ENCODE peak calls at places on chromosomes 2 and 18, in five cellular contexts. One of them, this sample, is unnamed.
A peak's percentile ranks its signal among the peaks of the same experiment; 100 is the strongest.

GRCh38 chr2:47512581-47513083 is 109.7 kb downstream of the MSH2 start:
- DNase-seq in psoas muscle: no peak
- DNase-seq in A549: peak; percentile 32
- DNase-seq in IMR-90: peak; percentile 64
- DNase-seq in testis: peak; percentile 16
- DNase-seq in this sample: no peak

GRCh38 chr2:60306231-60306861 is 247.1 kb downstream of the BCL11A start:
- DNase-seq in psoas muscle: no peak
- DNase-seq in A549: no peak
- DNase-seq in IMR-90: no peak
- DNase-seq in testis: no peak
- DNase-seq in this sample: peak; percentile 2

GRCh38 chr2:3547915-3548314 is 10.2 kb downstream of the RNASEH1 start:
- DNase-seq in psoas muscle: no peak
- DNase-seq in A549: no peak
- DNase-seq in IMR-90: no peak
- DNase-seq in testis: no peak
- DNase-seq in this sample: no peak

GRCh38 chr2:79040967-79041582 is 15.6 kb downstream of the REG3G start:
- DNase-seq in psoas muscle: no peak
- DNase-seq in A549: peak; percentile 15
- DNase-seq in IMR-90: no peak
- DNase-seq in testis: no peak
- DNase-seq in this sample: no peak

GRCh38 chr18:37577051-37577611 is 11.5 kb upstream of the CELF4 start:
- DNase-seq in psoas muscle: no peak
- DNase-seq in A549: no peak
- DNase-seq in IMR-90: no peak
- DNase-seq in testis: peak; percentile 61
- DNase-seq in this sample: no peak

GRCh38 chr2:143083636-143084035 is 45.6 kb upstream of the ARHGAP15 start:
- DNase-seq in psoas muscle: no peak
- DNase-seq in A549: no peak
- DNase-seq in IMR-90: peak; percentile 92
- DNase-seq in testis: no peak
- DNase-seq in this sample: peak; percentile 44

GRCh38 chr2:153818242-153818641 is 53.5 kb upstream of the GALNT13 start:
- DNase-seq in psoas muscle: no peak
- DNase-seq in A549: no peak
- DNase-seq in IMR-90: no peak
- DNase-seq in testis: no peak
- DNase-seq in this sample: no peak

GRCh38 chr2:20449501-20450200 is 2.8 kb downstream of the RHOB start:
- DNase-seq in psoas muscle: peak; percentile 38
- DNase-seq in A549: peak; percentile 42
- DNase-seq in IMR-90: peak; percentile 46
- DNase-seq in testis: no peak
- DNase-seq in this sample: no peak

GRCh38 chr2:203846490-203847105 is 21.0 kb upstream of the CTLA4 start:
- DNase-seq in psoas muscle: peak; percentile 71
- DNase-seq in A549: no peak
- DNase-seq in IMR-90: no peak
- DNase-seq in testis: no peak
- DNase-seq in this sample: no peak

GRCh38 chr18:70337139-70337972 is 48.5 kb downstream of the SOCS6 start:
- DNase-seq in psoas muscle: peak; percentile 59
- DNase-seq in A549: peak; percentile 85
- DNase-seq in IMR-90: peak; percentile 92
- DNase-seq in testis: no peak
- DNase-seq in this sample: peak; percentile 56
- H3K4me3 ChIP-seq in psoas muscle: peak overlapping the region; percentile 52
- H3K4me3 ChIP-seq in A549: no peak overlapping the region
- H3K4me3 ChIP-seq in IMR-90: no peak overlapping the region
- H3K4me3 ChIP-seq in testis: no peak overlapping the region
- H3K4me3 ChIP-seq in this sample: no peak overlapping the region

GRCh38 chr18:50218432-50219197 is 23.7 kb upstream of the MYO5B start:
- DNase-seq in psoas muscle: no peak
- DNase-seq in A549: peak; percentile 40
- DNase-seq in IMR-90: peak; percentile 14
- DNase-seq in testis: peak; percentile 40
- DNase-seq in this sample: no peak
- TF ChIP-seq CTCF in psoas muscle: peak; percentile 20
- TF ChIP-seq CTCF in A549: peak; percentile 50
- TF ChIP-seq CTCF in IMR-90: peak; percentile 21
- TF ChIP-seq CTCF in testis: no peak
- TF ChIP-seq CTCF in this sample: peak; percentile 34

GRCh38 chr2:100058014-100058310 is 84.4 kb downstream of the AFF3 start:
- DNase-seq in psoas muscle: no peak
- DNase-seq in A549: no peak
- DNase-seq in IMR-90: peak; percentile 49
- DNase-seq in testis: no peak
- DNase-seq in this sample: no peak
- H3K4me3 ChIP-seq in psoas muscle: no peak overlapping the region
- H3K4me3 ChIP-seq in A549: no peak overlapping the region
- H3K4me3 ChIP-seq in IMR-90: no peak overlapping the region
- H3K4me3 ChIP-seq in testis: no peak overlapping the region
- H3K4me3 ChIP-seq in this sample: no peak overlapping the region

DNA sequence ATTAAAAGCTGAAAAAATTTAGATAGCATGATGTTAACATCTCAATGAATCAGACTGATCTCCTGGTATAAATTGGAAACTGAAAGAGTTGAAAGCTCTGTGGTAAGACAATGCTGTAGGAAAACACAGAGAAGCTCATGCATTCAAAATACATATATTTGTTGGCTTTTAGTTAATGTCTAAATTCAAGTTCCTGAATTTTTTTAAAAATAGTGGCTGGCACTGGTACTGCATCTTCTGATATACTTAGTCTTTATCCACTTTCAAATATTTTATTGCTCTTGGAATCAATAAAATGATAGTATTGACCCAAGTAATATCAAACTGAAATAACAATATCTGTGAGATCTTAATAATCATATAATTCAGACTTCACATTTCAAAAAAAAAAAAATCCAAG is 151.4 kb upstream of the FIGN start:
- DNase-seq in psoas muscle: no peak
- DNase-seq in A549: no peak
- DNase-seq in IMR-90: no peak
- DNase-seq in testis: no peak
- DNase-seq in this sample: no peak
- TF ChIP-seq CTCF in psoas muscle: no peak
- TF ChIP-seq CTCF in A549: no peak
- TF ChIP-seq CTCF in IMR-90: peak; percentile 4
- TF ChIP-seq CTCF in testis: no peak
- TF ChIP-seq CTCF in this sample: no peak

GRCh38 chr2:231640229-231640628 is 47.6 kb downstream of the TEX44 start:
- DNase-seq in psoas muscle: no peak
- DNase-seq in A549: no peak
- DNase-seq in IMR-90: no peak
- DNase-seq in testis: no peak
- DNase-seq in this sample: no peak
- H3K4me3 ChIP-seq in psoas muscle: no peak overlapping the region
- H3K4me3 ChIP-seq in A549: no peak overlapping the region
- H3K4me3 ChIP-seq in IMR-90: no peak overlapping the region
- H3K4me3 ChIP-seq in testis: no peak overlapping the region
- H3K4me3 ChIP-seq in this sample: no peak overlapping the region

GRCh38 chr2:54107455-54107764 is 8.0 kb upstream of the ACYP2 start:
- DNase-seq in psoas muscle: no peak
- DNase-seq in A549: no peak
- DNase-seq in IMR-90: no peak
- DNase-seq in testis: no peak
- DNase-seq in this sample: no peak

GRCh38 chr2:54109848-54110247 is 5.6 kb upstream of the ACYP2 start:
- DNase-seq in psoas muscle: no peak
- DNase-seq in A549: no peak
- DNase-seq in IMR-90: no peak
- DNase-seq in testis: no peak
- DNase-seq in this sample: no peak

GRCh38 chr2:54107903-54108615 is 7.4 kb upstream of the ACYP2 start:
- DNase-seq in psoas muscle: no peak
- DNase-seq in A549: no peak
- DNase-seq in IMR-90: no peak
- DNase-seq in testis: no peak
- DNase-seq in this sample: no peak

GRCh38 chr2:54103454-54104314 is 11.7 kb upstream of the ACYP2 start:
- DNase-seq in psoas muscle: peak; percentile 62
- DNase-seq in A549: peak; percentile 83
- DNase-seq in IMR-90: peak; percentile 54
- DNase-seq in testis: no peak
- DNase-seq in this sample: peak; percentile 41

GRCh38 chr2:54106631-54107454 is 8.6 kb upstream of the ACYP2 start:
- DNase-seq in psoas muscle: no peak
- DNase-seq in A549: peak; percentile 72
- DNase-seq in IMR-90: peak; percentile 66
- DNase-seq in testis: peak; percentile 51
- DNase-seq in this sample: no peak
- TF ChIP-seq CTCF in psoas muscle: peak; percentile 70
- TF ChIP-seq CTCF in A549: peak; percentile 94
- TF ChIP-seq CTCF in IMR-90: peak; percentile 83
- TF ChIP-seq CTCF in testis: peak; percentile 45
- TF ChIP-seq CTCF in this sample: peak; percentile 75

GRCh38 chr2:196168181-196168580 is 3.2 kb downstream of the STK17B start:
- DNase-seq in psoas muscle: no peak
- DNase-seq in A549: peak; percentile 17
- DNase-seq in IMR-90: peak; percentile 68
- DNase-seq in testis: no peak
- DNase-seq in this sample: no peak
- H3K4me3 ChIP-seq in psoas muscle: peak overlapping the region; percentile 2
- H3K4me3 ChIP-seq in A549: peak overlapping the region; percentile 5
- H3K4me3 ChIP-seq in IMR-90: peak overlapping the region; percentile 36
- H3K4me3 ChIP-seq in testis: no peak overlapping the region
- H3K4me3 ChIP-seq in this sample: peak overlapping the region; percentile 92

DNA sequence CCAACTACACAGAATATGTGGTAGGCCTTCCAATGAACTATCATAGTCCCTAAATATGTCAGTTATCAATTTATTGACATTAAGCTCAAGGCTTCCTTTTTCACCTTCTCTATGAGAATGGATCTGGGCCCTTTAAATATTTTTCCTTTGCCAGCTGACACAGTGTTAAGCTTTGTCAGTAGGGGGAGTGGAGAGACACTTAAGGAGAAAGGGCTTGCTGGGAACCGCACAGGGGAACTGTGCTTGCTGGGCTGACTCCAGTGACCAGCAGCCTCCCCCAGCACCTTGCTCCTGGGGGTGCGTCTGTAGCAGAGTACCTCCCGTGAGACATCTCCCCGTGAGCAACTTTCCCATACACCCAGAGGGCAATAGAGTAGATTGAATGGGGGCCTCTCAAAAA is 6.5 kb upstream of the PTPN2 start:
- DNase-seq in psoas muscle: no peak
- DNase-seq in A549: peak; percentile 22
- DNase-seq in IMR-90: no peak
- DNase-seq in testis: no peak
- DNase-seq in this sample: no peak
- TF ChIP-seq CTCF in psoas muscle: no peak
- TF ChIP-seq CTCF in A549: no peak
- TF ChIP-seq CTCF in IMR-90: peak; percentile 10
- TF ChIP-seq CTCF in testis: no peak
- TF ChIP-seq CTCF in this sample: peak; percentile 27

DNA sequence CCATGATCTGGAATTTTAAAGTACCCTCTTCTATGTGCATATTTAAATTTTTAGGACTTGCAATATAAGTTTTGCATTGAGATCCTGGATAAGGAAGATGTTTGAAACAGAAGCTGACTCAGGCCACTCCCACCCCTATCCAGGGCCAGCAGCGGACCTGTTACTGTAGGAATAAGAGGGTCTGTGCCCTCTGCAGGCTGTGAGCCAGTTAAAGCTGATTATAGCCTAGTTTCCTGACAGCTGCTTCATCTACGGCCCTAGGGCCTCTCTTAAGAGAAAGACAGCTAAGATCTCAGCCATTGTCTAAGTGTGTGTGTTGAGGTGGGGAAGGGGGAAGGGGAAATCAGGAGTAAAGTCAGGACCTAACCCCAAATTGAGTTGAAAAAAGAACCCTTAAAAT is 234.0 kb downstream of the HAUS1 start:
- DNase-seq in psoas muscle: no peak
- DNase-seq in A549: no peak
- DNase-seq in IMR-90: no peak
- DNase-seq in testis: no peak
- DNase-seq in this sample: no peak
- H3K4me3 ChIP-seq in psoas muscle: no peak overlapping the region
- H3K4me3 ChIP-seq in A549: no peak overlapping the region
- H3K4me3 ChIP-seq in IMR-90: no peak overlapping the region
- H3K4me3 ChIP-seq in testis: no peak overlapping the region
- H3K4me3 ChIP-seq in this sample: no peak overlapping the region

This sample was measured in HFF-Myc.